ENCODE peak calls at places on chromosomes 7 and 10, in eight cellular contexts. Z, W, F, X, N, J, O and T are unnamed samples.

GRCh38 chr10:95539560-95540284 is 21.4 kb downstream of the SORBS1 start:
- DNase-seq in W (no peak), O (no peak), F (no peak), Z (no peak), X (peak; percentile 97), N (no peak), J (no peak), T (no peak)

GRCh38 chr10:74640134-74640533 is 186.3 kb upstream of the KAT6B start:
- DNase-seq in Z (no peak), X (no peak), O (no peak), N (no peak), J (peak; percentile 9), F (no peak), W (no peak), T (no peak)

GRCh38 chr7:13908667-13909382 is 80.6 kb downstream of the ETV1 start:
- DNase-seq in X (no peak), F (no peak), J (no peak), O (no peak), W (no peak), Z (no peak), N (no peak), T (no peak)

GRCh38 chr10:323651-324293 is 188.5 kb downstream of the ZMYND11 start:
- DNase-seq in Z (peak; percentile 77), W (peak; percentile 52), O (peak; percentile 53), J (peak; percentile 97), X (peak; percentile 45), N (peak; percentile 88), F (no peak), T (peak; percentile 31)

GRCh38 chr7:133854739-133855138 is 272.4 kb upstream of the LRGUK start:
- DNase-seq in X (peak; percentile 37), Z (no peak), O (no peak), F (no peak), N (no peak), W (no peak), J (peak; percentile 76), T (no peak)

GRCh38 chr10:70907619-70908425 is 19.5 kb upstream of the PCBD1 start:
- DNase-seq in N (no peak), O (no peak), J (no peak), F (peak; percentile 55), X (no peak), Z (no peak), W (peak; percentile 3), T (no peak)

GRCh38 chr7:47954231-47954911 is 6.1 kb upstream of the PKD1L1 start:
- DNase-seq in W (no peak), O (no peak), X (no peak), Z (no peak), N (no peak), F (no peak), J (peak; percentile 76), T (no peak)

GRCh38 chr7:31488562-31489203 is 25.2 kb upstream of the ITPRID1 start:
- DNase-seq in O (peak; percentile 55), F (no peak), W (peak; percentile 56), Z (no peak), J (no peak), X (peak; percentile 31), N (no peak), T (peak; percentile 6)

GRCh38 chr10:22230331-22230833 is 12.6 kb upstream of the EBLN1 start:
- DNase-seq in O (no peak), Z (no peak), W (no peak), F (no peak), X (no peak), N (no peak), J (peak; percentile 29), T (peak; percentile 15)

GRCh38 chr10:110192552-110192951 is 14.9 kb upstream of the MXI1 start:
- DNase-seq in J (no peak), F (no peak), O (no peak), Z (no peak), W (no peak), X (no peak), N (no peak), T (no peak)

GRCh38 chr7:103799298-103799697 is 190.2 kb downstream of the RELN start:
- DNase-seq in Z (no peak), N (no peak), X (no peak), F (no peak), O (no peak), J (no peak), W (no peak), T (no peak)

GRCh38 chr7:136925556-136925955 is 57.1 kb downstream of the CHRM2 start:
- DNase-seq in J (peak; percentile 57), F (no peak), X (no peak), N (no peak), O (no peak), Z (no peak), W (no peak), T (no peak)

GRCh38 chr7:119421657-119422056 is 851.3 kb upstream of the KCND2 start:
- DNase-seq in N (no peak), W (no peak), J (no peak), O (no peak), F (no peak), X (no peak), Z (no peak), T (no peak)

GRCh38 chr10:76036962-76037361 is 605.5 kb downstream of the LRMDA start:
- DNase-seq in W (peak; percentile 51), X (peak; percentile 78), Z (no peak), O (no peak), N (no peak), F (no peak), J (no peak), T (no peak)

GRCh38 chr10:23063387-23064287 is 31.7 kb upstream of the MSRB2 start:
- DNase-seq in J (peak; percentile 8), W (no peak), N (peak; percentile 63), O (no peak), F (no peak), X (no peak), Z (no peak), T (no peak)

GRCh38 chr7:44132039-44132438 is 8.7 kb upstream of the POLD2 start:
- DNase-seq in X (no peak), F (no peak), O (no peak), Z (no peak), J (peak; percentile 12), W (no peak), N (no peak), T (no peak)

GRCh38 chr7:40604601-40605438 is 470.0 kb downstream of the SUGCT start:
- DNase-seq in N (no peak), W (peak; percentile 22), J (peak; percentile 52), O (peak; percentile 58), X (peak; percentile 29), Z (peak; percentile 25), F (peak; percentile 75), T (peak; percentile 68)

GRCh38 chr7:132882714-132883428 is 199.0 kb downstream of the CHCHD3 start:
- DNase-seq in N (no peak), X (no peak), Z (no peak), J (no peak), O (no peak), F (no peak), W (no peak), T (no peak)

GRCh38 chr7:107972075-107972482 is 30.9 kb downstream of the LAMB1 start:
- DNase-seq in W (no peak), O (no peak), F (no peak), X (peak; percentile 91), Z (no peak), J (peak; percentile 76), N (peak; percentile 80), T (no peak)

DNA sequence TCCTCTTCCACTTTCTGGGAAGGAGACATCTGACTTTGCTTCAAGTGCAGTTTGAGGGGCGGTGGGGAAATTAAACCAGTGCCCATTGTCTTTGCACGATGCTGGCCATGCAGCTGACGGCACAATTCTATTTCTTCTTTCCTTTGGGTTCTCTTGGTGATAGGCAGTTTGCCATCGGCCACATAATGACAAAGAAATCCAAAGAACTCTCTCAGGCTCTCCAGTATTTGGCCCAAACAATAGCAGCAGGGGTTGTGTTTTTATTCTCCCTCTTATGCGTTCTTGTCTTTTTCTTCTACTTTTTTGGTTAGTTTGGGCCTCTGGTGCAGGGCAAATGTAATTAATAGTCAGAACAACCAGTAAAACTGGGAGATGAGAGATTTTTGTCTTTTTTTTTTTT is 147.0 kb downstream of the EMX2 start:
- DNase-seq in X (no peak), J (no peak), N (no peak), Z (no peak), F (no peak), W (no peak), O (no peak), T (no peak)
- H3K27me3 ChIP-seq in X (no peaks in the 10 kb centered on the region), J (no peaks in the 10 kb centered on the region), N (no peaks in the 10 kb centered on the region), Z (no peaks in the 10 kb centered on the region), F (no peaks in the 10 kb centered on the region), W (no peaks in the 10 kb centered on the region), O (no peaks in the 10 kb centered on the region), T (no peaks in the 10 kb centered on the region)

GRCh38 chr10:114821293-114821914 is at the start of gene FHIP2A:
- DNase-seq in N (peak; percentile 55), Z (peak; percentile 88), F (peak; percentile 91), W (peak; percentile 86), O (peak; percentile 82), J (peak; percentile 66), X (peak; percentile 43), T (peak; percentile 76)
- TF ChIP-seq POLR2A in N (no peak), Z (peak; percentile 66), F (peak; percentile 53), W (no peak), O (no peak), J (peak; percentile 27), X (peak; percentile 21), T (peak; percentile 84)

GRCh38 chr10:124057580-124057979 is 35.8 kb downstream of the CHST15 start:
- DNase-seq in N (no peak), X (no peak), W (no peak), O (no peak), F (no peak), J (no peak), Z (no peak), T (no peak)

GRCh38 chr10:124060148-124060720 is 33.2 kb downstream of the CHST15 start:
- DNase-seq in N (no peak), X (no peak), O (no peak), W (no peak), J (no peak), F (no peak), Z (no peak), T (no peak)

GRCh38 chr10:124058346-124059003 is 34.9 kb downstream of the CHST15 start:
- DNase-seq in O (no peak), Z (no peak), X (no peak), N (no peak), W (no peak), F (no peak), J (no peak), T (no peak)

GRCh38 chr10:124061030-124061429 is 32.4 kb downstream of the CHST15 start:
- DNase-seq in J (no peak), X (no peak), O (no peak), F (no peak), Z (no peak), W (no peak), N (no peak), T (no peak)

DNA sequence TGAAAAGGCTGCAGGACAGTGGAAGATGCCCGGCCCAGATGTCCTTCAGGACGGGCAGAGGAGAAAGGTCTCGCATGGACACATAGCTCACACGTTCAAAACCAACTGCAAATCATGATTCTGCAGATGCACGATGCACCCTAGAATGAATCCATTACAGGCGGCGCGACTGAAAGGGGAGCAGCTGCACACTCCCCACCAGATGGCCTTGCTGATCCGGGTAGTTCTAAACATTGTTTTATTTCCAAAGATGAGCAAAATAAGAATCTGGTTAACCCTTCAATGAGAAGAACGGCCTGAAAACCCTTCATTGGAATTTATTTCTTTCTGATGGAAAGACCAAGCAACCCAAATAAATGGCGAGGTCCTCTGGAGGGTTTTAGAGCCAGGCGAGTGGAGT is 33.8 kb downstream of the CHST15 start:
- DNase-seq in N (no peak), Z (no peak), J (no peak), F (no peak), W (no peak), O (no peak), X (no peak), T (no peak)
- TF ChIP-seq CTCF in N (no peak), Z (no peak), J (no peak), F (no peak), W (no peak), O (no peak), X (no peak), T (no peak)

GRCh38 chr10:1738950-1739349 is 1.6 kb upstream of the ADARB2 start:
- DNase-seq in W (no peak), N (no peak), O (no peak), X (no peak), F (no peak), Z (no peak), J (no peak), T (no peak)
- H3K27me3 ChIP-seq in W (peaks cover 62% of the 10 kb centered on the region), N (no peaks in the 10 kb centered on the region), O (peaks cover 54% of the 10 kb centered on the region), X (peaks cover 7% of the 10 kb centered on the region), F (peaks cover 57% of the 10 kb centered on the region), Z (no peaks in the 10 kb centered on the region), J (no peaks in the 10 kb centered on the region), T (no peaks in the 10 kb centered on the region)